ENCODE peak calls at places on chromosome 14, in seven cellular contexts. S is heart left ventricle, A is brain microvascular endothelial cell, N is HFF-Myc, M is PC-3, E is neuronal stem cell, X is skeletal muscle cell. D is an unnamed sample.

GRCh38 chr14:92637228-92637627 is 111.2 kb downstream of the LGMN start:
- DNase-seq in N (no peak), E (peak; percentile 33), S (no peak), M (no peak), A (peak; percentile 49), X (no peak), D (no peak)

GRCh38 chr14:80054020-80054419 is 157.3 kb downstream of the DIO2 start:
- DNase-seq in E (no peak), S (no peak), M (no peak), X (no peak), N (no peak), A (no peak), D (no peak)

GRCh38 chr14:100979780-100980179 is 76.3 kb upstream of the RTL1 start:
- DNase-seq in N (no peak), M (peak; percentile 90), X (peak; percentile 41), A (peak; percentile 46), E (no peak), S (no peak), D (no peak)

GRCh38 chr14:32430326-32430725 is 101.2 kb downstream of the AKAP6 start:
- DNase-seq in M (peak; percentile 85), A (peak; percentile 91), N (no peak), E (no peak), X (peak; percentile 76), S (no peak), D (no peak)

GRCh38 chr14:94548999-94549985 is 11.9 kb upstream of the SERPINA4 start:
- DNase-seq in N (peak; percentile 1), M (peak; percentile 54), A (peak; percentile 61), X (no peak), E (peak; percentile 83), S (peak; percentile 76), D (peak; percentile 47)

GRCh38 chr14:33201116-33201515 is 262.4 kb downstream of the NPAS3 start:
- DNase-seq in E (no peak), A (no peak), M (peak; percentile 78), X (no peak), N (no peak), S (no peak), D (no peak)

GRCh38 chr14:73747386-73748211 is 33.4 kb upstream of the PNMA1 start:
- DNase-seq in S (no peak), X (no peak), M (no peak), A (no peak), N (no peak), E (no peak), D (no peak)

GRCh38 chr14:71610149-71610548 is 322.1 kb upstream of the RGS6 start:
- DNase-seq in M (peak; percentile 19), E (no peak), X (no peak), S (no peak), N (no peak), A (no peak), D (no peak)

GRCh38 chr14:37894463-37894862 is 299.0 kb downstream of the TTC6 start:
- DNase-seq in S (no peak), M (no peak), X (no peak), A (no peak), N (no peak), E (no peak), D (no peak)

GRCh38 chr14:87461704-87462103 is 531.3 kb downstream of the GALC start:
- DNase-seq in N (no peak), E (peak; percentile 11), M (no peak), S (no peak), X (no peak), A (no peak), D (no peak)

GRCh38 chr14:41607966-41608663 is 1.4 kb downstream of the LRFN5 start:
- DNase-seq in A (no peak), M (no peak), X (no peak), S (no peak), N (no peak), E (no peak), D (no peak)

GRCh38 chr14:91068642-91069041 is 8.2 kb upstream of the RPS6KA5 start:
- DNase-seq in X (no peak), N (no peak), S (no peak), A (no peak), E (no peak), M (no peak), D (no peak)

GRCh38 chr14:56216631-56217379 is 98.6 kb downstream of the PELI2 start:
- DNase-seq in N (no peak), M (no peak), S (peak; percentile 71), X (no peak), A (no peak), E (no peak), D (peak; percentile 54)

GRCh38 chr14:59370158-59370557 is 95.0 kb downstream of the GPR135 start:
- DNase-seq in S (no peak), A (no peak), M (no peak), N (no peak), X (no peak), E (no peak), D (no peak)

GRCh38 chr14:51236314-51236713 is 3.7 kb upstream of the TMX1 start:
- DNase-seq in X (peak; percentile 36), M (peak; percentile 55), A (peak; percentile 44), N (no peak), S (no peak), E (no peak), D (no peak)

GRCh38 chr14:100604709-100605108 is 17.5 kb upstream of the BEGAIN start:
- DNase-seq in S (no peak), A (no peak), X (no peak), E (no peak), M (no peak), N (no peak), D (no peak)

GRCh38 chr14:103088921-103089320 is 4.9 kb downstream of the LBHD2 start:
- DNase-seq in E (no peak), S (peak; percentile 15), X (no peak), A (no peak), M (no peak), N (no peak), D (no peak)

GRCh38 chr14:103090481-103091020 is 4.0 kb upstream of the EXOC3L4 start:
- DNase-seq in E (no peak), S (peak; percentile 54), A (no peak), X (no peak), M (no peak), N (no peak), D (no peak)

GRCh38 chr14:103089386-103090335 is 4.9 kb upstream of the EXOC3L4 start:
- DNase-seq in X (no peak), E (no peak), S (peak; percentile 59), N (no peak), A (no peak), M (no peak), D (no peak)

GRCh38 chr14:103093856-103094405 is 594 bp upstream of the EXOC3L4 start:
- DNase-seq in N (no peak), X (no peak), E (no peak), A (no peak), M (no peak), S (peak; percentile 25), D (no peak)

DNA sequence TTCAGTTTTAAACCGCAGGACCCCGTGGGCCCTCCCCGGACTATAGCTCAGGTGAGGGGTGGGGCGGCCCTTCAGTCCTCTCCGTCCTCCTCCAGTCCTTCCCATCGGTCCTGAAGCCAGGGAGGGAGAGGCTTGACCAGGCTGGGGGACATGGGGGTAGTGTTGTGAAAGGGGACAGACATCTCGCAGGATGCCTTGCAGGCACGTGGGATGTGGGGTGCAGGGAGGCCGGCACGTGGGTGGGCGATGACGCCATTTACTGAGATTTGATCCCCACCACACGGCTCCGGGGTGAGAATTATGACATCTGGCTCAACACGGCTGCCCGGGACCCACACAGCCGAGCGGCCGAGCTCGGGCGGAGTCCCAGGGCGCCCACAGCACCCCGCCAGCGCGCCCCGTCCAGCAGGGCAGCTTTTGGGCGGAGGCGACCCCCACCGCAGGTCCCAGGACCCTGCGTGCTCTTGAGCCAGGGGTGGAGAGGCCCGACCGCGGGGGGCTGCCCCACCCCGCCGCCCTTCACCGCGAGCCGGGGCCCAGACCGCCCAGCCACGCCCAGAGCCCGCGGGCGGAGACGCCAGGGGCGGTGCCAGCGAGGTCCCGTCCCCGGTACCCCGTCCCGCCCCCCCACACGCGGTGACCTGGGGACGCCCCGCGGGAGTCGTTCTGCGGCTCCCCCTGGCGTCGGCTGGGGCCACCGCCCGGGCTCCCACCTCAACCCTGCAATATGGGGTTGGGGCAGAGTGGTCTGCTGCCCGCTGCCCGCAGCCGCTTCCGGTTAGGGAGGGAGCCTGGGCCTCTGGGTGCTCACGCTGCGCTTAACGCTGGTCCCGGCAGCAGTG is 3.3 kb upstream of the EXOC3L4 start:
- DNase-seq in S (peak; percentile 76), N (no peak), E (peak; percentile 45), X (no peak), A (no peak), M (peak; percentile 56), D (peak; percentile 64)
- H3K4me3 ChIP-seq in S (peak overlapping the region; percentile 41), N (peak overlapping the region; percentile 33), E (no peak overlapping the region), X (peak overlapping the region; percentile 36), A (peak overlapping the region; percentile 27), M (peak overlapping the region; percentile 61), D (peak overlapping the region; percentile 68)

GRCh38 chr14:62118871-62119270 is 356.7 kb downstream of the SNAPC1 start:
- DNase-seq in A (no peak), M (no peak), S (no peak), X (no peak), N (no peak), E (no peak), D (no peak)

GRCh38 chr14:62123959-62124358 is 361.7 kb downstream of the SNAPC1 start:
- DNase-seq in E (no peak), N (no peak), S (no peak), X (no peak), A (no peak), M (no peak), D (no peak)

GRCh38 chr14:62117010-62117717 is 354.9 kb downstream of the SNAPC1 start:
- DNase-seq in A (peak; percentile 87), X (peak; percentile 8), S (peak; percentile 82), E (peak; percentile 93), N (peak; percentile 5), M (no peak), D (peak; percentile 58)

GRCh38 chr14:62117718-62118164 is 355.5 kb downstream of the SNAPC1 start:
- DNase-seq in X (no peak), S (no peak), N (no peak), A (no peak), M (no peak), E (no peak), D (no peak)

DNA sequence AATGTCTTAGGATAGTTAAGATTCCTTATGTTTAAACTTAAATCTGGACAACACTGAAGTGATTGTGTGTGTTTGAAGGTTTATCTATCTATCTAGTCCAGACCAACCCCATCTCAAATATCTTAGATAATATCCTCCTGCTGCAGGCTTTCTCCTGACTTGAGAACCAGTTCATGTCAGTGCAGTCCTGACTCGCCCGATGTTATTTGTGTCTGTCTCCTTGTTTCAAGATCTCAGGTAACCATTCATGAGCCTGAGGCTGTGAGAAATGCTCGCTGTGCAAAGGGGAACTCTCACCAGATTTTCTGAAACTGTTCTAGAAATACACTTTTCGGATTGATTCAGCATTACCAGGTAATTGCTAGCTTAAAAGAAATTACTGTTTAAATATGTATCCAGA is 356.2 kb downstream of the SNAPC1 start:
- DNase-seq in S (no peak), M (no peak), E (no peak), A (no peak), N (no peak), X (no peak), D (no peak)
- H3K4me3 ChIP-seq in S (no peak overlapping the region), M (no peak overlapping the region), E (no peak overlapping the region), A (no peak overlapping the region), N (no peak overlapping the region), X (no peak overlapping the region), D (no peak overlapping the region)

GRCh38 chr14:67409461-67409860 is 2.5 kb downstream of the PLEK2 start:
- DNase-seq in N (no peak), S (no peak), M (no peak), X (no peak), A (no peak), E (no peak), D (no peak)
- H3K4me3 ChIP-seq in N (no peak overlapping the region), S (no peak overlapping the region), M (no peak overlapping the region), X (no peak overlapping the region), A (no peak overlapping the region), E (no peak overlapping the region), D (no peak overlapping the region)

GRCh38 chr14:63290741-63291286 is 27.9 kb downstream of the GPHB5 start:
- DNase-seq in N (no peak), A (no peak), X (no peak), M (no peak), S (no peak), E (no peak), D (no peak)
- H3K4me3 ChIP-seq in N (no peak overlapping the region), A (no peak overlapping the region), X (no peak overlapping the region), M (no peak overlapping the region), S (no peak overlapping the region), E (no peak overlapping the region), D (no peak overlapping the region)